ENCODE peak calls at places on chromosomes 13 and 19, in six cellular contexts. One of them, this sample, is unnamed.

GRCh38 chr13:114124921-114125320 is 7.5 kb downstream of the RASA3 start:
- DNase-seq in adrenal gland: no peak
- DNase-seq in right atrium auricular region: no peak
- DNase-seq in lower lobe of right lung: no peak
- DNase-seq in naive thymus-derived CD4-positive, alpha-beta T cell: peak; percentile 79
- DNase-seq in CD8-positive, alpha-beta memory T cell: peak; percentile 87
- DNase-seq in this sample: peak; percentile 82

GRCh38 chr13:109803822-109804221 is 17.4 kb upstream of the IRS2 start:
- DNase-seq in adrenal gland: no peak
- DNase-seq in CD8-positive, alpha-beta memory T cell: no peak
- DNase-seq in lower lobe of right lung: no peak
- DNase-seq in naive thymus-derived CD4-positive, alpha-beta T cell: no peak
- DNase-seq in right atrium auricular region: no peak
- DNase-seq in this sample: no peak

GRCh38 chr13:37074703-37075102 is 15.2 kb upstream of the SUPT20H start:
- DNase-seq in lower lobe of right lung: no peak
- DNase-seq in CD8-positive, alpha-beta memory T cell: no peak
- DNase-seq in naive thymus-derived CD4-positive, alpha-beta T cell: no peak
- DNase-seq in right atrium auricular region: no peak
- DNase-seq in adrenal gland: no peak
- DNase-seq in this sample: no peak

GRCh38 chr13:43325636-43326035 is 302.2 kb downstream of the DNAJC15 start:
- DNase-seq in naive thymus-derived CD4-positive, alpha-beta T cell: no peak
- DNase-seq in right atrium auricular region: no peak
- DNase-seq in CD8-positive, alpha-beta memory T cell: no peak
- DNase-seq in adrenal gland: no peak
- DNase-seq in lower lobe of right lung: no peak
- DNase-seq in this sample: no peak

GRCh38 chr13:80037505-80037888 is 303.4 kb downstream of the SPRY2 start:
- DNase-seq in CD8-positive, alpha-beta memory T cell: no peak
- DNase-seq in naive thymus-derived CD4-positive, alpha-beta T cell: no peak
- DNase-seq in adrenal gland: no peak
- DNase-seq in right atrium auricular region: no peak
- DNase-seq in lower lobe of right lung: no peak
- DNase-seq in this sample: no peak

GRCh38 chr13:27035892-27036235 is 135.7 kb downstream of the USP12 start:
- DNase-seq in lower lobe of right lung: no peak
- DNase-seq in right atrium auricular region: no peak
- DNase-seq in CD8-positive, alpha-beta memory T cell: no peak
- DNase-seq in adrenal gland: no peak
- DNase-seq in naive thymus-derived CD4-positive, alpha-beta T cell: no peak
- DNase-seq in this sample: no peak

GRCh38 chr13:43307921-43308433 is 284.6 kb downstream of the DNAJC15 start:
- DNase-seq in adrenal gland: peak; percentile 97
- DNase-seq in CD8-positive, alpha-beta memory T cell: no peak
- DNase-seq in right atrium auricular region: peak; percentile 82
- DNase-seq in lower lobe of right lung: peak; percentile 89
- DNase-seq in naive thymus-derived CD4-positive, alpha-beta T cell: no peak
- DNase-seq in this sample: no peak

GRCh38 chr19:42573642-42574041 is 21.1 kb downstream of the CEACAM8 start:
- DNase-seq in adrenal gland: no peak
- DNase-seq in lower lobe of right lung: no peak
- DNase-seq in right atrium auricular region: no peak
- DNase-seq in CD8-positive, alpha-beta memory T cell: no peak
- DNase-seq in naive thymus-derived CD4-positive, alpha-beta T cell: no peak
- DNase-seq in this sample: no peak

GRCh38 chr13:73210218-73210883 is 151.5 kb downstream of the KLF5 start:
- DNase-seq in right atrium auricular region: no peak
- DNase-seq in adrenal gland: no peak
- DNase-seq in naive thymus-derived CD4-positive, alpha-beta T cell: no peak
- DNase-seq in lower lobe of right lung: no peak
- DNase-seq in CD8-positive, alpha-beta memory T cell: no peak
- DNase-seq in this sample: no peak

GRCh38 chr19:35337081-35337983 is 8.3 kb downstream of the CD22 start:
- DNase-seq in adrenal gland: no peak
- DNase-seq in lower lobe of right lung: no peak
- DNase-seq in naive thymus-derived CD4-positive, alpha-beta T cell: no peak
- DNase-seq in right atrium auricular region: no peak
- DNase-seq in CD8-positive, alpha-beta memory T cell: no peak
- DNase-seq in this sample: no peak

GRCh38 chr13:98429081-98429480 is 147.8 kb downstream of the STK24 start:
- DNase-seq in naive thymus-derived CD4-positive, alpha-beta T cell: no peak
- DNase-seq in CD8-positive, alpha-beta memory T cell: no peak
- DNase-seq in right atrium auricular region: no peak
- DNase-seq in adrenal gland: no peak
- DNase-seq in lower lobe of right lung: no peak
- DNase-seq in this sample: no peak

GRCh38 chr19:39405930-39406655 is 554 bp upstream of the ZFP36 start:
- DNase-seq in lower lobe of right lung: no peak
- DNase-seq in CD8-positive, alpha-beta memory T cell: peak; percentile 97
- DNase-seq in right atrium auricular region: peak; percentile 59
- DNase-seq in adrenal gland: no peak
- DNase-seq in naive thymus-derived CD4-positive, alpha-beta T cell: peak; percentile 92
- DNase-seq in this sample: peak; percentile 80

GRCh38 chr13:79409828-79410227 is 3.8 kb upstream of the RBM26 start:
- DNase-seq in lower lobe of right lung: no peak
- DNase-seq in CD8-positive, alpha-beta memory T cell: no peak
- DNase-seq in adrenal gland: no peak
- DNase-seq in naive thymus-derived CD4-positive, alpha-beta T cell: no peak
- DNase-seq in right atrium auricular region: no peak
- DNase-seq in this sample: no peak

GRCh38 chr13:42832341-42833153 is 51.2 kb downstream of the FAM216B start:
- DNase-seq in lower lobe of right lung: no peak
- DNase-seq in naive thymus-derived CD4-positive, alpha-beta T cell: no peak
- DNase-seq in adrenal gland: no peak
- DNase-seq in CD8-positive, alpha-beta memory T cell: no peak
- DNase-seq in right atrium auricular region: no peak
- DNase-seq in this sample: no peak

GRCh38 chr13:44109986-44110640 is 230.4 kb downstream of the LACC1 start:
- DNase-seq in lower lobe of right lung: no peak
- DNase-seq in adrenal gland: no peak
- DNase-seq in right atrium auricular region: no peak
- DNase-seq in naive thymus-derived CD4-positive, alpha-beta T cell: no peak
- DNase-seq in CD8-positive, alpha-beta memory T cell: no peak
- DNase-seq in this sample: no peak

GRCh38 chr13:109275848-109276247 is 510.5 kb downstream of the IRS2 start:
- DNase-seq in CD8-positive, alpha-beta memory T cell: no peak
- DNase-seq in right atrium auricular region: no peak
- DNase-seq in lower lobe of right lung: no peak
- DNase-seq in naive thymus-derived CD4-positive, alpha-beta T cell: no peak
- DNase-seq in adrenal gland: no peak
- DNase-seq in this sample: no peak

GRCh38 chr19:4589579-4590410 is 30.3 kb upstream of the SEMA6B start:
- DNase-seq in CD8-positive, alpha-beta memory T cell: no peak
- DNase-seq in naive thymus-derived CD4-positive, alpha-beta T cell: no peak
- DNase-seq in adrenal gland: no peak
- DNase-seq in right atrium auricular region: no peak
- DNase-seq in lower lobe of right lung: no peak
- DNase-seq in this sample: no peak

GRCh38 chr13:67554296-67554695 is 324.2 kb upstream of the PCDH9 start:
- DNase-seq in naive thymus-derived CD4-positive, alpha-beta T cell: no peak
- DNase-seq in lower lobe of right lung: no peak
- DNase-seq in CD8-positive, alpha-beta memory T cell: no peak
- DNase-seq in right atrium auricular region: no peak
- DNase-seq in adrenal gland: no peak
- DNase-seq in this sample: no peak

GRCh38 chr13:110280996-110281688 is 25.8 kb downstream of the COL4A1 start:
- DNase-seq in naive thymus-derived CD4-positive, alpha-beta T cell: no peak
- DNase-seq in lower lobe of right lung: no peak
- DNase-seq in adrenal gland: no peak
- DNase-seq in right atrium auricular region: peak; percentile 75
- DNase-seq in CD8-positive, alpha-beta memory T cell: no peak
- DNase-seq in this sample: no peak

GRCh38 chr13:111046590-111047141 is 68.4 kb upstream of the ARHGEF7 start:
- DNase-seq in right atrium auricular region: peak; percentile 58
- DNase-seq in lower lobe of right lung: no peak
- DNase-seq in naive thymus-derived CD4-positive, alpha-beta T cell: no peak
- DNase-seq in adrenal gland: no peak
- DNase-seq in CD8-positive, alpha-beta memory T cell: no peak
- DNase-seq in this sample: peak; percentile 80

GRCh38 chr19:13093407-13094284 is 9.0 kb downstream of the LYL1 start:
- DNase-seq in CD8-positive, alpha-beta memory T cell: peak; percentile 77
- DNase-seq in right atrium auricular region: peak; percentile 95
- DNase-seq in adrenal gland: peak; percentile 80
- DNase-seq in lower lobe of right lung: peak; percentile 90
- DNase-seq in naive thymus-derived CD4-positive, alpha-beta T cell: peak; percentile 82
- DNase-seq in this sample: peak; percentile 86
- H3K27ac ChIP-seq in CD8-positive, alpha-beta memory T cell: no peak overlapping the region
- H3K27ac ChIP-seq in right atrium auricular region: peak overlapping the region; percentile 85
- H3K27ac ChIP-seq in adrenal gland: peak overlapping the region; percentile 21
- H3K27ac ChIP-seq in lower lobe of right lung: peak overlapping the region; percentile 72
- H3K27ac ChIP-seq in naive thymus-derived CD4-positive, alpha-beta T cell: no peak overlapping the region
- H3K27ac ChIP-seq in this sample: no peak overlapping the region

DNA sequence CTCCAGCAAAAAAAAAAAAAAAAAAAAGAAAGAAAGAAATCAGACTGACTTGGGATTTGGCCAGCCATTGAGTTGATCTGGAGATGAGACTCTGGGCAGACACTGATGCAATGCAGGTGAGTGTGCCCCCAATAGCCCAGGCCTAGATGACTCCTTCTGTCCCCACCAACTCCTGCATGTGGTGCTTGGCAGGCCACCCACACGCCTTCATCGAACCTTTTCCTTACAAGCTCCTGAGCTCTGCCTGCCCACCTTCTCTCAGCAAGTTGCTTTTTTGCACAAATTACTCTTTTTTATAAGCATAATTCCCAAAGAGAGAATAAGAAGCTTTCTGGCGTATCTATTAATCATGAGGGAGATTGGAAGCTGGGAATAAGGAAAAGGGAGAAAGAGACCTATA is 97.9 kb upstream of the MBNL2 start:
- DNase-seq in CD8-positive, alpha-beta memory T cell: no peak
- DNase-seq in right atrium auricular region: no peak
- DNase-seq in naive thymus-derived CD4-positive, alpha-beta T cell: no peak
- DNase-seq in lower lobe of right lung: no peak
- DNase-seq in adrenal gland: no peak
- DNase-seq in this sample: no peak
- H3K27ac ChIP-seq in CD8-positive, alpha-beta memory T cell: no peak overlapping the region
- H3K27ac ChIP-seq in right atrium auricular region: peak overlapping the region; percentile 75
- H3K27ac ChIP-seq in naive thymus-derived CD4-positive, alpha-beta T cell: no peak overlapping the region
- H3K27ac ChIP-seq in lower lobe of right lung: peak overlapping the region; percentile 57
- H3K27ac ChIP-seq in adrenal gland: no peak overlapping the region
- H3K27ac ChIP-seq in this sample: no peak overlapping the region

DNA sequence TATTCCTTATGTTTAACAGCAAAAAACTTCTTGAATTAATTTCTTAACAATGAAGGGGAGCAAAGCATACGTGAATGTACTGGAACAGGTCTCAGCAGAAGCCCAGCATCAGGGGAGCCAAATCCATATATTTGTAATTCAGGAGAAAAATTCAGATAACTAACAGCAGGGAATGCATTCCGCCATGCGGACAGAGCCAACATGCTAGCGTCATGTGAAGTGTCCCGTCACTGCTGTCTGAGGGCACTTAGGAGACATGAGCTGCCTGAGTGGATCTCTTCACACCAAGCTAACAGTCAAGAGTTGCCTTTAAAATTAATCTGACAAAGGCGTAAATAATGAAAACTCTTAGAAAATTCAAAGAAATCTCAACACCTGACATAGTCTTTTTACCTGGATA is 6.4 kb downstream of the AMER2 start:
- DNase-seq in lower lobe of right lung: no peak
- DNase-seq in naive thymus-derived CD4-positive, alpha-beta T cell: no peak
- DNase-seq in right atrium auricular region: no peak
- DNase-seq in CD8-positive, alpha-beta memory T cell: no peak
- DNase-seq in adrenal gland: no peak
- DNase-seq in this sample: no peak
- H3K27ac ChIP-seq in lower lobe of right lung: no peak overlapping the region
- H3K27ac ChIP-seq in naive thymus-derived CD4-positive, alpha-beta T cell: no peak overlapping the region
- H3K27ac ChIP-seq in right atrium auricular region: no peak overlapping the region
- H3K27ac ChIP-seq in CD8-positive, alpha-beta memory T cell: no peak overlapping the region
- H3K27ac ChIP-seq in adrenal gland: no peak overlapping the region
- H3K27ac ChIP-seq in this sample: no peak overlapping the region

DNA sequence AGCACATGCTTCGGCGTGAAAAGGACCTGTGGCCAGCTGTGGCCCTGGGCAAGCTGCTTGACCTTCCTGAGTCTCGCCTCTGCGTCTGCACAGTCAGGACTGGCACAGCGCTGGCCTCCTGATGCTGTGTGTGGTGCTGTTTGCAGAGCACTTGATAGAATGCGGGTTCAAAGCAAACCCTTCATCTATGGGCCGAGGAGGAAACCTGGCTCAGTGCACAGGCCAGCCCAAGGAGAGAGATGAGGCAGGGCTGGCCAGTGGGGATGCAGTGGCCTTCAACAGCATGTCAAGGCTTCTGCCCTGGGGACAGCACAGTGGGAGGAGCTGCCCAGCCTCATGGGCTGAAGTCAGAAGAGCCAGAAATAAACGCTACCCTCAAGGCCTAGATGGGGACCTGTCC is 21.3 kb upstream of the VSTM2B start:
- DNase-seq in adrenal gland: no peak
- DNase-seq in CD8-positive, alpha-beta memory T cell: no peak
- DNase-seq in lower lobe of right lung: peak; percentile 16
- DNase-seq in right atrium auricular region: no peak
- DNase-seq in naive thymus-derived CD4-positive, alpha-beta T cell: no peak
- DNase-seq in this sample: no peak
- H3K27ac ChIP-seq in adrenal gland: no peak overlapping the region
- H3K27ac ChIP-seq in CD8-positive, alpha-beta memory T cell: no peak overlapping the region
- H3K27ac ChIP-seq in lower lobe of right lung: no peak overlapping the region
- H3K27ac ChIP-seq in right atrium auricular region: no peak overlapping the region
- H3K27ac ChIP-seq in naive thymus-derived CD4-positive, alpha-beta T cell: no peak overlapping the region
- H3K27ac ChIP-seq in this sample: no peak overlapping the region

DNA sequence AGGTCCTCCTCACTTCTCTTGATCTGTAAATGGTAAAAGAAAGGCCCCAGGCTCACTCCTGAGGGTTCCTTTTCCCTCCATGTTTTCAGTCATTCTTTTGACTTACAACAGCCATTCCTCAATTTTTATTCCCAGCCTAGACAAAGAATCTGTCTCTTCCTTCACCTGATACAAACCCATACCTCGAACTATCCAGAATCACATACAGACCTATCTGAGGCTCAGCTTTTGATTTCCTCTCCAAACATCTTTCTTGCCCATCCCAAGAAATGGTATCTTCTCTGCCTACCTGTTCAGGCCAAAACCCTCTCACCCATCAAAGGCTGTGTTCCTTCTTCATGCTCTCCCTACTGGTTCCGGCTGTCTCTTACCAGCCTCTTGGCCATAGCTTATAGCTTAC is 2.2 kb downstream of the CHMP2A start:
- DNase-seq in naive thymus-derived CD4-positive, alpha-beta T cell: no peak
- DNase-seq in adrenal gland: no peak
- DNase-seq in right atrium auricular region: no peak
- DNase-seq in CD8-positive, alpha-beta memory T cell: no peak
- DNase-seq in lower lobe of right lung: no peak
- DNase-seq in this sample: no peak
- H3K27ac ChIP-seq in naive thymus-derived CD4-positive, alpha-beta T cell: peak overlapping the region; percentile 1
- H3K27ac ChIP-seq in adrenal gland: no peak overlapping the region
- H3K27ac ChIP-seq in right atrium auricular region: no peak overlapping the region
- H3K27ac ChIP-seq in CD8-positive, alpha-beta memory T cell: no peak overlapping the region
- H3K27ac ChIP-seq in lower lobe of right lung: no peak overlapping the region
- H3K27ac ChIP-seq in this sample: no peak overlapping the region

This sample was measured in CD4-positive, CD25-positive, alpha-beta regulatory T cell.